ENCODE peak calls at places on chromosomes 1 and 21, in four cellular contexts. One of them, this sample, is unnamed.

GRCh38 chr1:20964540-20965484 is 177.7 kb upstream of the HP1BP3 start:
- DNase-seq in GM12878: peak; percentile 63
- DNase-seq in GM12891: peak; percentile 15
- DNase-seq in K562: peak; percentile 23
- DNase-seq in this sample: peak; percentile 41

GRCh38 chr1:166716620-166717019 is 122.7 kb upstream of the POGK start:
- DNase-seq in GM12878: no peak
- DNase-seq in GM12891: no peak
- DNase-seq in K562: no peak
- DNase-seq in this sample: no peak

GRCh38 chr1:155125946-155126493 is 1.7 kb upstream of the EFNA1 start:
- DNase-seq in GM12878: no peak
- DNase-seq in GM12891: no peak
- DNase-seq in K562: no peak
- DNase-seq in this sample: no peak

GRCh38 chr1:110465038-110465813 is 14.3 kb downstream of the PROK1 start:
- DNase-seq in GM12878: no peak
- DNase-seq in GM12891: no peak
- DNase-seq in K562: no peak
- DNase-seq in this sample: no peak

GRCh38 chr1:197521118-197521739 is 253.2 kb downstream of the CRB1 start:
- DNase-seq in GM12878: no peak
- DNase-seq in GM12891: peak; percentile 6
- DNase-seq in K562: peak; percentile 48
- DNase-seq in this sample: no peak

GRCh38 chr1:42931911-42932422 is 26.7 kb downstream of the SLC2A1 start:
- DNase-seq in GM12878: peak; percentile 88
- DNase-seq in GM12891: peak; percentile 90
- DNase-seq in K562: peak; percentile 63
- DNase-seq in this sample: peak; percentile 91

GRCh38 chr1:158506369-158506987 is 34.5 kb downstream of the OR10R2 start:
- DNase-seq in GM12878: peak; percentile 8
- DNase-seq in GM12891: no peak
- DNase-seq in K562: peak; percentile 16
- DNase-seq in this sample: no peak

GRCh38 chr1:187928288-187928687 is 1099.5 kb downstream of the PLA2G4A start:
- DNase-seq in GM12878: no peak
- DNase-seq in GM12891: no peak
- DNase-seq in K562: no peak
- DNase-seq in this sample: no peak

GRCh38 chr1:9183898-9184297 is 50.7 kb upstream of the H6PD start:
- DNase-seq in GM12878: no peak
- DNase-seq in GM12891: no peak
- DNase-seq in K562: no peak
- DNase-seq in this sample: no peak

GRCh38 chr1:77889240-77889637 is 815 bp downstream of the NEXN start:
- DNase-seq in GM12878: no peak
- DNase-seq in GM12891: peak; percentile 7
- DNase-seq in K562: peak; percentile 20
- DNase-seq in this sample: no peak

GRCh38 chr1:213687802-213688201 is 300.0 kb upstream of the PROX1 start:
- DNase-seq in GM12878: no peak
- DNase-seq in GM12891: no peak
- DNase-seq in K562: no peak
- DNase-seq in this sample: no peak

GRCh38 chr21:45989355-45990048 is 7.9 kb downstream of the COL6A1 start:
- DNase-seq in GM12878: no peak
- DNase-seq in GM12891: no peak
- DNase-seq in K562: no peak
- DNase-seq in this sample: no peak

GRCh38 chr1:30335997-30336390 is 387.4 kb downstream of the MATN1 start:
- DNase-seq in GM12878: no peak
- DNase-seq in GM12891: no peak
- DNase-seq in K562: no peak
- DNase-seq in this sample: no peak

GRCh38 chr21:17673261-17674020 is 60.7 kb upstream of the BTG3 start:
- DNase-seq in GM12878: no peak
- DNase-seq in GM12891: no peak
- DNase-seq in K562: no peak
- DNase-seq in this sample: no peak

GRCh38 chr1:112465122-112465521 is 43.6 kb upstream of the WNT2B start:
- DNase-seq in GM12878: no peak
- DNase-seq in GM12891: no peak
- DNase-seq in K562: no peak
- DNase-seq in this sample: no peak

GRCh38 chr1:46315669-46316403 is 12.3 kb downstream of the UQCRH start:
- DNase-seq in GM12878: no peak
- DNase-seq in GM12891: no peak
- DNase-seq in K562: no peak
- DNase-seq in this sample: no peak

GRCh38 chr1:74652711-74653131 is 20.9 kb downstream of the ERICH3 start:
- DNase-seq in GM12878: peak; percentile 83
- DNase-seq in GM12891: peak; percentile 6
- DNase-seq in K562: no peak
- DNase-seq in this sample: peak; percentile 1

GRCh38 chr1:162193815-162194214 is 124.3 kb downstream of the NOS1AP start:
- DNase-seq in GM12878: no peak
- DNase-seq in GM12891: no peak
- DNase-seq in K562: no peak
- DNase-seq in this sample: no peak

GRCh38 chr1:183417691-183418491 is at the start of gene NMNAT2:
- DNase-seq in GM12878: no peak
- DNase-seq in GM12891: no peak
- DNase-seq in K562: no peak
- DNase-seq in this sample: no peak

GRCh38 chr1:62407398-62408009 is 29.3 kb upstream of the USP1 start:
- DNase-seq in GM12878: no peak
- DNase-seq in GM12891: no peak
- DNase-seq in K562: peak; percentile 51
- DNase-seq in this sample: peak; percentile 16

GRCh38 chr1:38045431-38046332 is 911 bp downstream of the POU3F1 start:
- DNase-seq in GM12878: no peak
- DNase-seq in GM12891: no peak
- DNase-seq in K562: no peak
- DNase-seq in this sample: peak; percentile 35

GRCh38 chr1:2156866-2157265 is 37.7 kb downstream of the FAAP20 start:
- DNase-seq in GM12878: no peak
- DNase-seq in GM12891: no peak
- DNase-seq in K562: no peak
- DNase-seq in this sample: no peak

GRCh38 chr1:171849245-171849898 is 8.1 kb downstream of the DNM3 start:
- DNase-seq in GM12878: no peak
- DNase-seq in GM12891: no peak
- DNase-seq in K562: no peak
- DNase-seq in this sample: no peak

GRCh38 chr1:78280626-78281025 is 210.1 kb upstream of the PTGFR start:
- DNase-seq in GM12878: no peak
- DNase-seq in GM12891: no peak
- DNase-seq in K562: no peak
- DNase-seq in this sample: no peak

GRCh38 chr1:1430114-1430982 is 5.1 kb upstream of the VWA1 start:
- DNase-seq in GM12878: no peak
- DNase-seq in GM12891: no peak
- DNase-seq in K562: peak; percentile 28
- DNase-seq in this sample: no peak

GRCh38 chr1:63611231-63611630 is 18.0 kb downstream of the PGM1 start:
- DNase-seq in GM12878: no peak
- DNase-seq in GM12891: no peak
- DNase-seq in K562: no peak
- DNase-seq in this sample: no peak

GRCh38 chr1:52574594-52574993 is 21.7 kb upstream of the TUT4 start:
- DNase-seq in GM12878: no peak
- DNase-seq in GM12891: no peak
- DNase-seq in K562: no peak
- DNase-seq in this sample: no peak

GRCh38 chr1:166282391-166283137 is 115.8 kb upstream of the FAM78B start:
- DNase-seq in GM12878: no peak
- DNase-seq in GM12891: no peak
- DNase-seq in K562: no peak
- DNase-seq in this sample: no peak

GRCh38 chr21:10425856-10426255 is 95.5 kb upstream of the TPTE start:
- DNase-seq in GM12878: no peak
- DNase-seq in GM12891: no peak
- DNase-seq in K562: no peak
- DNase-seq in this sample: no peak

GRCh38 chr1:7732331-7732730 is 38.8 kb upstream of the VAMP3 start:
- DNase-seq in GM12878: no peak
- DNase-seq in GM12891: no peak
- DNase-seq in K562: no peak
- DNase-seq in this sample: no peak

GRCh38 chr1:5503556-5504363 is 488.5 kb downstream of the NPHP4 start:
- DNase-seq in GM12878: no peak
- DNase-seq in GM12891: no peak
- DNase-seq in K562: no peak
- DNase-seq in this sample: no peak

GRCh38 chr21:42499430-42500106 is 3.5 kb upstream of the RSPH1 start:
- DNase-seq in GM12878: no peak
- DNase-seq in GM12891: no peak
- DNase-seq in K562: no peak
- DNase-seq in this sample: no peak

GRCh38 chr1:206472454-206472853 is 2.2 kb downstream of the IKBKE start:
- DNase-seq in GM12878: no peak
- DNase-seq in GM12891: no peak
- DNase-seq in K562: no peak
- DNase-seq in this sample: peak; percentile 87

GRCh38 chr1:95381980-95382379 is 148.0 kb downstream of the RWDD3 start:
- DNase-seq in GM12878: no peak
- DNase-seq in GM12891: no peak
- DNase-seq in K562: no peak
- DNase-seq in this sample: no peak

GRCh38 chr1:1144122-1144842 is 28.4 kb upstream of the C1orf159 start:
- DNase-seq in GM12878: no peak
- DNase-seq in GM12891: peak; percentile 80
- DNase-seq in K562: no peak
- DNase-seq in this sample: peak; percentile 83

GRCh38 chr1:32878183-32878582 is 7.5 kb upstream of the FNDC5 start:
- DNase-seq in GM12878: no peak
- DNase-seq in GM12891: no peak
- DNase-seq in K562: peak; percentile 20
- DNase-seq in this sample: no peak

GRCh38 chr1:150235436-150235851 is 468 bp downstream of the ANP32E start:
- DNase-seq in GM12878: no peak
- DNase-seq in GM12891: no peak
- DNase-seq in K562: peak; percentile 54
- DNase-seq in this sample: no peak

DNA sequence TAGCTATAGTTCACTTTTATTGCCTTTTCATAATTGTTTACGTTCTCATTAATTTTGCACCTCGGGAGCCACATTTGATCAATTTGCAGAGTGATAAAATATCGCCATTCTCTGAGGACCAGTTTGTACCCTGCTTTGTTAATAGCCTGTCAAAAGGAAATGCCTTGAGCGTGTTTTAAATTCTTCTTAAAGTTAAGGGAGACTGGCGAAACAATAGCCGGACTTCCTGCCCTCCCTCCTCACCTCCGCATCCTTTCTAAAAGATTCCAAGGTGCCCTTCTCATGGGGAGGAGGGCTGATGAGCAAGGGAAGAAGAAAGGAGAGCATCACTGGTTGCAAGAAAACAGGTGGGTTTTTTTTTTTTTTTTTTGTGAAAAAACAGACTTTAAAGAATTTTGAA is 271.6 kb downstream of the KCNJ6 start:
- DNase-seq in GM12878: no peak
- DNase-seq in GM12891: no peak
- DNase-seq in K562: no peak
- DNase-seq in this sample: no peak
- TF ChIP-seq SPI1 in GM12878: no peak
- TF ChIP-seq SPI1 in GM12891: no peak
- TF ChIP-seq SPI1 in K562: no peak
- TF ChIP-seq SPI1 in this sample: no peak

DNA sequence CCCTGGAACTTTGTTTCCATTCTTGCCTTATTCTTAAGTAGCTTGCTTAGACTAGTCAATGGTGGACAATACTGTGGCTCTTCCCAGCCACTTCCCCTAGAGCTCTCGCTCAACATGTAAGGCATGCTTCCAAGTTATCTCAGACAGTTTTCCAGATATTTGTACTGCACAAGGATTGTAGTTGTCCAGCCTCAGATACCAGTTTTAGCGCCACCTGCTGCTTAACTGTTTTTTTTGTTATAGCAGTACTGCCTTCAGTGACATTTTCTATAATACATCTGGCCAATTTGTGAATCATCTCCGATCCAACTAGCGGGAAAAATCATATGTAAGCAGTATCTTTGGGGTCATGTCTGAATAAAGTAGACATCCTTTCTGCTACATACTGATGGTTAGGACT is 346.7 kb upstream of the ADGRL4 start:
- DNase-seq in GM12878: no peak
- DNase-seq in GM12891: no peak
- DNase-seq in K562: no peak
- DNase-seq in this sample: no peak
- TF ChIP-seq SPI1 in GM12878: no peak
- TF ChIP-seq SPI1 in GM12891: no peak
- TF ChIP-seq SPI1 in K562: no peak
- TF ChIP-seq SPI1 in this sample: no peak

GRCh38 chr1:89005286-89006151 is 13.1 kb upstream of the KYAT3 start:
- DNase-seq in GM12878: no peak
- DNase-seq in GM12891: no peak
- DNase-seq in K562: no peak
- DNase-seq in this sample: no peak
- TF ChIP-seq SPI1 in GM12878: no peak
- TF ChIP-seq SPI1 in GM12891: no peak
- TF ChIP-seq SPI1 in K562: no peak
- TF ChIP-seq SPI1 in this sample: no peak

GRCh38 chr1:169133228-169133576 is 26.7 kb downstream of the ATP1B1 start:
- DNase-seq in GM12878: no peak
- DNase-seq in GM12891: no peak
- DNase-seq in K562: no peak
- DNase-seq in this sample: no peak
- TF ChIP-seq SPI1 in GM12878: no peak
- TF ChIP-seq SPI1 in GM12891: no peak
- TF ChIP-seq SPI1 in K562: no peak
- TF ChIP-seq SPI1 in this sample: no peak

This sample was measured in HL-60.